ENCODE peak calls at places on chromosomes 16 and 17, in five cellular contexts. One of them, this sample, is unnamed.

GRCh38 chr16:86072328-86073102 is 173.6 kb downstream of the IRF8 start:
- DNase-seq in RCC 7860: peak; percentile 10
- DNase-seq in left lung: peak; percentile 46
- DNase-seq in NCI-H2171: peak; percentile 41
- DNase-seq in epithelial cell of proximal tubule: peak; percentile 0
- DNase-seq in this sample: peak; percentile 66

GRCh38 chr17:58317421-58318064 is 11.1 kb downstream of the TSPOAP1 start:
- DNase-seq in RCC 7860: peak; percentile 53
- DNase-seq in left lung: no peak
- DNase-seq in NCI-H2171: peak; percentile 11
- DNase-seq in epithelial cell of proximal tubule: no peak
- DNase-seq in this sample: peak; percentile 78

GRCh38 chr17:39781028-39781800 is 43.5 kb downstream of the GRB7 start:
- DNase-seq in RCC 7860: no peak
- DNase-seq in left lung: no peak
- DNase-seq in NCI-H2171: no peak
- DNase-seq in epithelial cell of proximal tubule: no peak
- DNase-seq in this sample: no peak

GRCh38 chr16:86391486-86391885 is 118.8 kb upstream of the FOXF1 start:
- DNase-seq in RCC 7860: no peak
- DNase-seq in left lung: no peak
- DNase-seq in NCI-H2171: no peak
- DNase-seq in epithelial cell of proximal tubule: no peak
- DNase-seq in this sample: no peak

GRCh38 chr17:46777943-46778915 is 40.3 kb downstream of the WNT3 start:
- DNase-seq in RCC 7860: no peak
- DNase-seq in left lung: no peak
- DNase-seq in NCI-H2171: no peak
- DNase-seq in epithelial cell of proximal tubule: no peak
- DNase-seq in this sample: no peak

GRCh38 chr16:23027386-23027785 is 121.9 kb downstream of the USP31 start:
- DNase-seq in RCC 7860: no peak
- DNase-seq in left lung: no peak
- DNase-seq in NCI-H2171: peak; percentile 75
- DNase-seq in epithelial cell of proximal tubule: no peak
- DNase-seq in this sample: no peak

GRCh38 chr16:67672739-67673662 is 6.4 kb downstream of the C16orf86 start:
- DNase-seq in RCC 7860: peak; percentile 48
- DNase-seq in left lung: peak; percentile 75
- DNase-seq in NCI-H2171: no peak
- DNase-seq in epithelial cell of proximal tubule: no peak
- DNase-seq in this sample: peak; percentile 83

GRCh38 chr17:67862614-67863217 is 37.4 kb downstream of the BPTF start:
- DNase-seq in RCC 7860: no peak
- DNase-seq in left lung: no peak
- DNase-seq in NCI-H2171: no peak
- DNase-seq in epithelial cell of proximal tubule: no peak
- DNase-seq in this sample: no peak

GRCh38 chr17:74281799-74282198 is 7.8 kb downstream of the DNAI2 start:
- DNase-seq in RCC 7860: no peak
- DNase-seq in left lung: no peak
- DNase-seq in NCI-H2171: no peak
- DNase-seq in epithelial cell of proximal tubule: no peak
- DNase-seq in this sample: no peak

GRCh38 chr16:58503863-58504688 is 4.1 kb downstream of the NDRG4 start:
- DNase-seq in RCC 7860: no peak
- DNase-seq in left lung: no peak
- DNase-seq in NCI-H2171: no peak
- DNase-seq in epithelial cell of proximal tubule: no peak
- DNase-seq in this sample: no peak

GRCh38 chr16:31487720-31488629 is 5.1 kb downstream of the SLC5A2 start:
- DNase-seq in RCC 7860: no peak
- DNase-seq in left lung: peak; percentile 86
- DNase-seq in NCI-H2171: peak; percentile 72
- DNase-seq in epithelial cell of proximal tubule: no peak
- DNase-seq in this sample: peak; percentile 17

GRCh38 chr17:60087882-60088669 is 9.4 kb upstream of the HEATR6 start:
- DNase-seq in RCC 7860: no peak
- DNase-seq in left lung: no peak
- DNase-seq in NCI-H2171: no peak
- DNase-seq in epithelial cell of proximal tubule: no peak
- DNase-seq in this sample: peak; percentile 95

GRCh38 chr16:50298075-50298460 is 31.7 kb downstream of the ADCY7 start:
- DNase-seq in RCC 7860: no peak
- DNase-seq in left lung: peak; percentile 25
- DNase-seq in NCI-H2171: no peak
- DNase-seq in epithelial cell of proximal tubule: no peak
- DNase-seq in this sample: no peak

GRCh38 chr17:79414063-79414462 is 196.8 kb downstream of the RBFOX3 start:
- DNase-seq in RCC 7860: no peak
- DNase-seq in left lung: no peak
- DNase-seq in NCI-H2171: no peak
- DNase-seq in epithelial cell of proximal tubule: no peak
- DNase-seq in this sample: no peak

This sample was measured in MCF 10A.